ENCODE peak calls at places on chromosomes 13 and 19, in nine cellular contexts. X is progenitor cell of endocrine pancreas, S is brain microvascular endothelial cell, G is OCI-LY7, U is WTC11, A is fibroblast of lung, Q is psoas muscle, D is HFF-Myc, F is AG04450. P is an unnamed sample.

GRCh38 chr19:34150558-34150957 is 21.7 kb upstream of the LSM14A start:
- DNase-seq in D (no peak), A (no peak), Q (no peak), X (no peak), F (no peak), S (no peak), U (no peak), G (no peak), P (no peak)

GRCh38 chr13:102758842-102759241 is 14.7 kb downstream of the TEX30 start:
- DNase-seq in X (no peak), Q (no peak), G (no peak), S (no peak), U (no peak), A (no peak), D (no peak), F (no peak), P (no peak)

GRCh38 chr19:29677001-29677781 is 11.9 kb downstream of the PLEKHF1 start:
- DNase-seq in Q (peak; percentile 78), A (no peak), S (no peak), D (no peak), G (no peak), F (no peak), X (no peak), U (no peak), P (peak; percentile 33)

GRCh38 chr13:49495783-49496762 is at the start of gene PHF11:
- DNase-seq in U (peak; percentile 70), F (no peak), Q (peak; percentile 91), G (peak; percentile 94), D (peak; percentile 38), A (peak; percentile 75), S (peak; percentile 64), X (peak; percentile 70), P (peak; percentile 94)

GRCh38 chr13:111472559-111473460 is 152.4 kb downstream of the TEX29 start:
- DNase-seq in U (no peak), S (no peak), G (no peak), A (no peak), F (no peak), X (no peak), D (no peak), Q (no peak), P (no peak)

GRCh38 chr13:44171861-44172260 is 201.8 kb upstream of the SERP2 start:
- DNase-seq in Q (no peak), X (no peak), F (no peak), S (no peak), A (no peak), G (no peak), U (no peak), D (no peak), P (no peak)

GRCh38 chr13:77506874-77507273 is 28.6 kb upstream of the SCEL start:
- DNase-seq in G (peak; percentile 31), S (no peak), X (no peak), F (no peak), A (peak; percentile 25), U (no peak), D (no peak), Q (no peak), P (no peak)

GRCh38 chr19:45901432-45901903 is 945 bp downstream of the MYPOP start:
- DNase-seq in G (no peak), X (no peak), D (no peak), U (peak; percentile 38), Q (no peak), S (no peak), F (no peak), A (peak; percentile 46), P (peak; percentile 61)

GRCh38 chr13:108859202-108860012 is 230.0 kb downstream of the MYO16 start:
- DNase-seq in G (no peak), S (peak; percentile 76), A (peak; percentile 74), F (peak; percentile 78), U (no peak), Q (no peak), D (peak; percentile 95), X (no peak), P (no peak)

GRCh38 chr19:32324631-32325215 is 20.7 kb upstream of the ZNF507 start:
- DNase-seq in A (peak; percentile 37), Q (no peak), U (no peak), X (no peak), D (no peak), G (no peak), S (no peak), F (no peak), P (no peak)

GRCh38 chr13:87855553-87855952 is 184.4 kb downstream of the SLITRK5 start:
- DNase-seq in Q (no peak), A (no peak), U (no peak), F (no peak), G (no peak), S (no peak), X (no peak), D (no peak), P (no peak)

GRCh38 chr13:91142572-91142971 is 204.9 kb upstream of the MIR17HG start:
- DNase-seq in A (peak; percentile 65), G (no peak), Q (no peak), S (peak; percentile 85), X (no peak), F (no peak), D (no peak), U (no peak), P (no peak)

GRCh38 chr19:41796362-41796761 is at the start of gene CEACAM3:
- DNase-seq in A (no peak), F (no peak), D (no peak), X (no peak), U (no peak), G (no peak), S (no peak), Q (no peak), P (no peak)

GRCh38 chr19:16342002-16342715 is 17.5 kb downstream of the KLF2 start:
- DNase-seq in D (no peak), F (no peak), Q (no peak), S (no peak), A (no peak), G (peak; percentile 73), U (no peak), X (no peak), P (peak; percentile 91)

GRCh38 chr19:2503521-2504109 is 27.7 kb downstream of the GADD45B start:
- DNase-seq in X (no peak), G (no peak), S (peak; percentile 75), U (no peak), F (no peak), D (peak; percentile 72), Q (no peak), A (peak; percentile 77), P (peak; percentile 93)

GRCh38 chr13:26985285-26985878 is 186.2 kb downstream of the USP12 start:
- DNase-seq in D (peak; percentile 60), X (peak; percentile 60), Q (no peak), F (peak; percentile 54), U (peak; percentile 64), G (peak; percentile 82), S (peak; percentile 79), A (peak; percentile 89), P (peak; percentile 86)

GRCh38 chr19:6241056-6241455 is 38.7 kb downstream of the MLLT1 start:
- DNase-seq in X (no peak), S (no peak), G (no peak), D (no peak), A (no peak), F (no peak), Q (peak; percentile 36), U (no peak), P (no peak)

GRCh38 chr19:10603873-10604459 is 16.9 kb upstream of the AP1M2 start:
- DNase-seq in X (no peak), F (no peak), Q (no peak), A (no peak), S (peak; percentile 37), U (no peak), G (peak; percentile 56), D (no peak), P (peak; percentile 61)

GRCh38 chr13:46996316-46996715 is 99.5 kb upstream of the HTR2A start:
- DNase-seq in A (no peak), Q (no peak), X (no peak), G (no peak), D (no peak), S (no peak), U (no peak), F (no peak), P (no peak)

GRCh38 chr19:6047741-6048231 is 62.5 kb downstream of the RFX2 start:
- DNase-seq in S (peak; percentile 28), X (peak; percentile 45), Q (no peak), A (peak; percentile 56), U (peak; percentile 77), F (no peak), G (peak; percentile 36), D (no peak), P (no peak)

GRCh38 chr19:55809381-55810058 is 22.3 kb downstream of the NLRP11 start:
- DNase-seq in D (peak; percentile 10), S (peak; percentile 32), U (peak; percentile 30), G (peak; percentile 89), A (peak; percentile 5), F (no peak), X (no peak), Q (no peak), P (peak; percentile 78)

GRCh38 chr19:35360880-35361420 is 2.7 kb downstream of the FFAR3 start:
- DNase-seq in D (no peak), X (no peak), A (no peak), F (no peak), G (no peak), S (no peak), Q (no peak), U (no peak), P (no peak)

DNA sequence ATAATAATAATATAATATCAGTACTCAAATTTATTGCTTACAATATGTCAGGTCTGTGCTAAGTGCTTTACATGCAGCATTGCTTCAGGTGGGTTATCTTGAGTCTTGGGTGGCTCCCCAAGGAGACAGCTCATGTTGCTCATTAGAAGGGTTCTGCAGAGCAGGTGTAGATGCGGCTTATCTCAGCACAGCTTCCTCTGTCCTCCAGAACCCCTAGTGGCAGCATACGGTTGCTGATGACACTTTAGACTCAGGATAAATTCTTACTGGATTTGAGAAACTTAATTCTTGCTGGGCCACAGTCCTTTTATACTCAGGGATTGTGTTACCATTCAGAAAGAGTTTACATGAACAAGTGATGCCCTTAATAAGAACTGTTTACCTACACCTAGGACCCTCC is 8.9 kb downstream of the COG3 start:
- DNase-seq in D (no peak), Q (no peak), U (no peak), G (peak; percentile 28), A (no peak), S (peak; percentile 7), F (no peak), X (no peak), P (peak; percentile 31)
- TF ChIP-seq CTCF in D (no peak), Q (peak; percentile 8), U (no peak), G (peak; percentile 56), A (peak; percentile 7), S (peak; percentile 45), F (peak; percentile 20), X (peak; percentile 38), P (peak; percentile 10)

GRCh38 chr13:114339779-114340534 is 25.7 kb downstream of the CHAMP1 start:
- DNase-seq in S (no peak), X (no peak), U (no peak), G (peak; percentile 69), A (peak; percentile 52), Q (peak; percentile 62), D (no peak), F (no peak), P (peak; percentile 70)
- TF ChIP-seq CTCF in S (peak; percentile 83), X (peak; percentile 45), U (no peak), G (peak; percentile 81), A (peak; percentile 82), Q (peak; percentile 48), D (peak; percentile 71), F (peak; percentile 80), P (peak; percentile 81)

GRCh38 chr13:61410669-61411297 is 4.9 kb downstream of the PCDH20 start:
- DNase-seq in G (peak; percentile 12), F (no peak), A (peak; percentile 34), X (no peak), S (no peak), U (no peak), D (no peak), Q (no peak), P (no peak)
- TF ChIP-seq CTCF in G (peak; percentile 80), F (peak; percentile 61), A (peak; percentile 63), X (peak; percentile 84), S (peak; percentile 68), U (peak; percentile 20), D (peak; percentile 30), Q (peak; percentile 24), P (peak; percentile 14)

GRCh38 chr13:113445791-113446487 is 7.3 kb downstream of the ADPRHL1 start:
- DNase-seq in X (no peak), Q (peak; percentile 42), F (no peak), A (peak; percentile 30), S (no peak), D (no peak), G (peak; percentile 91), U (no peak), P (no peak)
- TF ChIP-seq CTCF in X (no peak), Q (no peak), F (no peak), A (no peak), S (no peak), D (no peak), G (no peak), U (no peak), P (no peak)

P was measured in activated CD8-positive, alpha-beta T cell treated with anti-CD3 and anti-CD28 coated beads for 36 hours.